ENCODE peak calls at places on chromosome 9, in four cellular contexts. X is ovary, Z is right atrium auricular region, H is amniotic stem cell. I is an unnamed sample.

GRCh38 chr9:2722715-2723114 is 5.4 kb downstream of the KCNV2 start:
- DNase-seq in Z (no peak), X (no peak), H (no peak), I (no peak)

GRCh38 chr9:10251490-10251889 is 361.3 kb downstream of the PTPRD start:
- DNase-seq in X (no peak), H (no peak), Z (no peak), I (no peak)

GRCh38 chr9:8887369-8887768 is 1087.8 kb upstream of the DMAC1 start:
- DNase-seq in X (no peak), H (no peak), Z (no peak), I (no peak)

GRCh38 chr9:124038790-124039633 is 27.4 kb downstream of the LHX2 start:
- DNase-seq in H (no peak), X (no peak), Z (no peak), I (peak)

GRCh38 chr9:125241863-125242739 is 958 bp upstream of the HSPA5 start:
- DNase-seq in X (no peak), Z (peak), H (no peak), I (peak)

GRCh38 chr9:17088566-17088965 is 46.3 kb upstream of the CNTLN start:
- DNase-seq in H (no peak), X (no peak), Z (no peak), I (no peak)

GRCh38 chr9:99562263-99562565 is 259.5 kb upstream of the NR4A3 start:
- DNase-seq in Z (no peak), H (no peak), X (no peak), I (no peak)

GRCh38 chr9:76090330-76090729 is 199.9 kb downstream of the PCSK5 start:
- DNase-seq in X (no peak), Z (no peak), H (no peak), I (no peak)